ENCODE peak calls at places on chromosome 19, in four cellular contexts. L is prostate gland, T is H54, Z is HCT116. W is an unnamed sample.

GRCh38 chr19:13865578-13866462 is 11.1 kb upstream of the NANOS3 start:
- DNase-seq in Z (no peak), L (no peak), T (no peak), W (no peak)

GRCh38 chr19:32233091-32233490 is 112.3 kb upstream of the ZNF507 start:
- DNase-seq in Z (no peak), T (no peak), L (no peak), W (no peak)

GRCh38 chr19:15173746-15174404 is 26.9 kb downstream of the NOTCH3 start:
- DNase-seq in T (peak; percentile 45), L (no peak), Z (no peak), W (no peak)

GRCh38 chr19:53537523-53538377 is at the start of gene ZNF331:
- DNase-seq in Z (no peak), T (no peak), L (peak; percentile 68), W (peak; percentile 84)

GRCh38 chr19:1566392-1567115 is 1.6 kb downstream of the MEX3D start:
- DNase-seq in L (peak; percentile 80), T (peak; percentile 92), Z (no peak), W (peak; percentile 59)

GRCh38 chr19:52196256-52196967 is 6.6 kb downstream of the PPP2R1A start:
- DNase-seq in L (no peak), T (no peak), Z (no peak), W (no peak)

GRCh38 chr19:46660601-46661019 is 372 bp downstream of the DACT3 start:
- DNase-seq in Z (no peak), L (no peak), T (no peak), W (no peak)

GRCh38 chr19:5090780-5091575 is 122.1 kb downstream of the KDM4B start:
- DNase-seq in T (no peak), L (no peak), Z (no peak), W (no peak)

GRCh38 chr19:11166281-11167142 is 10.9 kb upstream of the SPC24 start:
- DNase-seq in Z (no peak), L (no peak), T (no peak), W (no peak)

GRCh38 chr19:5749505-5749904 is 29.1 kb downstream of the CATSPERD start:
- DNase-seq in T (no peak), Z (no peak), L (no peak), W (no peak)

GRCh38 chr19:3670258-3670795 is 29.9 kb downstream of the PIP5K1C start:
- DNase-seq in Z (no peak), T (no peak), L (peak; percentile 15), W (peak; percentile 68)
- TF ChIP-seq POLR2A in Z (no peak), T (no peak), L (peak; percentile 46), W (peak; percentile 63)

DNA sequence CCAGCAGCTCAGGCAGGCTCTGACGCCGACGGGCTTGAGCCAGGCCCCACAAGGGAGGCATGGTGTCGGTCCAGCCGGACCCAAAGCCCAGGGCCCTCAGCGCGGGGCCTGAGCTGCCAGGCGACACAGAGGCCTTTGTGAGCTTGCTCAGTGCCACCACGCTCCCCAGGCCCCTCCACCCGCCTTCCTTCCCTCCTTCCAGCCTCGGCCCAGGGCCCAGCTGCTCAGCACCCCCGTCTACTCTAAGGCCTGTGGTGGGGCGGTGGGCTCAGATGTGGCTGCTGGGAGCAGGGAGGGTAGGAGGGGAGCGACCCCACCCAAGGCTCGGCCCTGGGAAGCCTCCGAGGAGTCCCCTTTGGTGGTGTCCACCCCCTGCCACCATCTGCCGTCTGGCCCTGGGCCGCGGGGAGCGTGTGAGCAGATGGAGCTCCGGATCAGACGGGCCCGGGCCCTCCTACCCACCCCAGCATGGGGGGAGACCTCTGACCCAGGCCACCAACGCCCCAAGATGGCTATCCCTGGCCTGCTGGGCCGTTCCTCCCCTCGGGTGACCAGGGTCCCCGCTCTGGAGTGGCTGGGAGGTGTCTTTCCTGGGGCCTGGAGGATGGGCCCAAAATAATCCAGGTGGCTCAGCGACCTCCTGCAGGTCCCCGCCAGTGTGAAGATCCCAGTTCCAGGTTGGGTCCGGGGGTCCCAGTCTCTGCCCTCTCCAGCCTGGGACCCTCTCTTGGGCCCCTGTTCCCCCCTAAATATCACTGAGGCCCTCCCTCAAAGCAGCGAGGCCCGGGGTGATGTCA is 7.8 kb downstream of the ZBTB7A start:
- DNase-seq in L (no peak), Z (no peak), T (no peak), W (peak; percentile 40)
- TF ChIP-seq POLR2A in L (no peak), Z (no peak), T (peak; percentile 12), W (no peak)

GRCh38 chr19:18467978-18468377 is 30.0 kb upstream of the ISYNA1 start:
- DNase-seq in T (no peak), L (no peak), Z (no peak), W (no peak)
- TF ChIP-seq POLR2A in T (no peak), L (no peak), Z (no peak), W (no peak)

GRCh38 chr19:34399886-34400285 is 4.3 kb upstream of the PDCD2L start:
- DNase-seq in L (no peak), T (no peak), Z (no peak), W (no peak)
- TF ChIP-seq POLR2A in L (no peak), T (no peak), Z (no peak), W (no peak)

GRCh38 chr19:4064073-4064550 is 2.6 kb downstream of the ZBTB7A start:
- DNase-seq in Z (no peak), L (no peak), T (no peak), W (peak; percentile 43)
- TF ChIP-seq POLR2A in Z (no peak), L (no peak), T (no peak), W (no peak)